ENCODE peak calls at places on chromosomes 4 and X, in six cellular contexts. I, W, F, Q, E and A are unnamed samples.

GRCh38 chr4:176885224-176885623 is 92.5 kb upstream of the VEGFC start:
- DNase-seq in W (no peak), E (no peak), Q (no peak), I (no peak), F (no peak), A (no peak)

GRCh38 chrX:7144126-7144525 is 3.4 kb upstream of the STS start:
- DNase-seq in W (no peak), Q (no peak), I (no peak), E (no peak), F (no peak), A (no peak)

GRCh38 chr4:42411803-42412202 is 14.5 kb downstream of the SHISA3 start:
- DNase-seq in E (no peak), F (no peak), Q (no peak), W (no peak), I (no peak), A (no peak)

GRCh38 chr4:137659431-137659830 is 127.1 kb upstream of the PCDH18 start:
- DNase-seq in Q (no peak), F (no peak), E (no peak), W (no peak), I (no peak), A (no peak)

GRCh38 chrX:133323450-133323849 is 91.8 kb downstream of the GPC4 start:
- DNase-seq in F (no peak), Q (no peak), E (no peak), I (no peak), W (no peak), A (no peak)

GRCh38 chrX:63743596-63743995 is 41.4 kb downstream of the ARHGEF9 start:
- DNase-seq in F (no peak), I (no peak), Q (no peak), W (no peak), E (no peak), A (no peak)

GRCh38 chr4:56544573-56545131 is 39.1 kb downstream of the ARL9 start:
- DNase-seq in F (peak), W (peak), Q (peak), I (peak), E (peak), A (peak)

GRCh38 chr4:16897991-16898827 is at the start of gene LDB2:
- DNase-seq in I (no peak), W (peak), E (no peak), Q (peak), F (no peak), A (no peak)

GRCh38 chr4:118173956-118174355 is 139.7 kb downstream of the NDST3 start:
- DNase-seq in E (no peak), Q (no peak), I (no peak), W (no peak), F (no peak), A (no peak)

GRCh38 chrX:11205796-11206195 is 87.4 kb upstream of the AMELX start:
- DNase-seq in E (no peak), W (no peak), Q (no peak), I (no peak), F (no peak), A (no peak)

GRCh38 chr4:79298027-79298426 is 27.8 kb downstream of the NAA11 start:
- DNase-seq in Q (no peak), E (no peak), W (no peak), F (no peak), I (peak), A (peak)

GRCh38 chr4:101865501-101866062 is 75.1 kb downstream of the BANK1 start:
- DNase-seq in F (no peak), E (no peak), I (peak), W (no peak), Q (no peak), A (no peak)

GRCh38 chr4:184668511-184669114 is 19.1 kb downstream of the PRIMPOL start:
- DNase-seq in Q (no peak), W (no peak), E (no peak), F (no peak), I (no peak), A (no peak)

GRCh38 chr4:8646296-8647093 is 53.9 kb downstream of the CPZ start:
- DNase-seq in F (no peak), W (no peak), I (no peak), Q (no peak), E (no peak), A (no peak)

GRCh38 chrX:140526138-140526537 is 21.3 kb upstream of the SOX3 start:
- DNase-seq in I (no peak), E (no peak), F (no peak), Q (no peak), W (no peak), A (no peak)

GRCh38 chr4:137705171-137705783 is 173.0 kb upstream of the PCDH18 start:
- DNase-seq in W (no peak), F (no peak), I (no peak), Q (no peak), E (peak), A (no peak)

GRCh38 chrX:73577368-73577767 is 14.4 kb downstream of the CHIC1 start:
- DNase-seq in W (no peak), E (no peak), F (no peak), Q (no peak), I (no peak), A (no peak)

GRCh38 chr4:58514299-58514698 is 1404.1 kb upstream of the IGFBP7 start:
- DNase-seq in I (no peak), E (no peak), W (no peak), F (no peak), Q (no peak), A (no peak)

GRCh38 chr4:6162885-6163284 is 37.5 kb downstream of the JAKMIP1 start:
- DNase-seq in W (peak), F (no peak), Q (no peak), I (no peak), E (no peak), A (no peak)

GRCh38 chr4:38860788-38861424 is 4.3 kb upstream of the TLR6 start:
- DNase-seq in I (peak), F (peak), W (peak), E (peak), Q (peak), A (peak)

GRCh38 chr4:16682996-16683395 is 215.4 kb downstream of the LDB2 start:
- DNase-seq in E (no peak), Q (no peak), W (no peak), I (no peak), F (no peak), A (no peak)

GRCh38 chr4:107034982-107035710 is 967 bp downstream of the DKK2 start:
- DNase-seq in E (no peak), Q (no peak), W (peak), I (no peak), F (no peak), A (no peak)

GRCh38 chr4:107035711-107036601 is at the start of gene DKK2:
- DNase-seq in Q (peak), F (no peak), W (peak), E (no peak), I (no peak), A (no peak)

GRCh38 chr4:107036602-107037151 is 564 bp upstream of the DKK2 start:
- DNase-seq in F (no peak), E (no peak), W (peak), I (no peak), Q (no peak), A (no peak)

GRCh38 chr4:107034091-107034698 is 1.9 kb downstream of the DKK2 start:
- DNase-seq in I (peak), E (no peak), Q (peak), W (peak), F (no peak), A (no peak)

GRCh38 chr4:107037188-107037587 is 1.1 kb upstream of the DKK2 start:
- DNase-seq in E (no peak), F (no peak), W (peak), Q (peak), I (no peak), A (no peak)
- TF ChIP-seq GABPA in E (no peak), F (no peak), W (no peak), Q (no peak), I (no peak), A (no peak)

GRCh38 chr4:121168865-121169281 is 4.8 kb upstream of the TNIP3 start:
- DNase-seq in Q (no peak), W (no peak), F (peak), I (no peak), E (no peak), A (no peak)

GRCh38 chr4:121168446-121168845 is 4.3 kb upstream of the TNIP3 start:
- DNase-seq in E (no peak), W (no peak), Q (no peak), I (no peak), F (no peak), A (no peak)

GRCh38 chr4:121165206-121165605 is 1.1 kb upstream of the TNIP3 start:
- DNase-seq in Q (no peak), I (no peak), W (no peak), F (no peak), E (no peak), A (no peak)

DNA sequence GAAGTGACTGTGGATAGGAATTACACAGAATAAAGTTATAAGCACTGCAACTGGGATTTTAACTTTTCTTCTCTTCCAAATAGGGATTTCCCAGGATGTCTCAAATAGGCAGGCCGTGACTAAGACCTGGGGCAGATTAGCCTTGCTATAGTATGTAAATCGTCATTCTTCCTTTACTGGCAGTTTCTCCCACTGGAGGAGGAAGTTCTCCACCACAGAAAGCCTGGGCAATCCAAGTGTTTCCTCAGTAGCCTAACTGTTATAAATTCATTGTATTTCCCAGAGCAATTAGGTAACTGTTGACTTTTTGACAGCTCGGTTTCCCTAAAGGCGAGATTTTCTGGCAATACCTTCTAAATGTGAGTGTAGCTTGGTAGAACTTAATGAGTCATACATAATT is at the start of gene TNIP3:
- DNase-seq in E (no peak), I (no peak), Q (no peak), F (no peak), W (no peak), A (no peak)
- TF ChIP-seq GABPA in E (no peak), I (no peak), Q (no peak), F (no peak), W (no peak), A (no peak)

GRCh38 chr4:107916623-107917022 is 14.7 kb upstream of the CYP2U1 start:
- DNase-seq in E (no peak), F (no peak), W (no peak), I (no peak), Q (no peak), A (no peak)

GRCh38 chr4:107908377-107908776 is 23.0 kb upstream of the CYP2U1 start:
- DNase-seq in Q (no peak), I (no peak), F (no peak), W (no peak), E (no peak), A (no peak)

DNA sequence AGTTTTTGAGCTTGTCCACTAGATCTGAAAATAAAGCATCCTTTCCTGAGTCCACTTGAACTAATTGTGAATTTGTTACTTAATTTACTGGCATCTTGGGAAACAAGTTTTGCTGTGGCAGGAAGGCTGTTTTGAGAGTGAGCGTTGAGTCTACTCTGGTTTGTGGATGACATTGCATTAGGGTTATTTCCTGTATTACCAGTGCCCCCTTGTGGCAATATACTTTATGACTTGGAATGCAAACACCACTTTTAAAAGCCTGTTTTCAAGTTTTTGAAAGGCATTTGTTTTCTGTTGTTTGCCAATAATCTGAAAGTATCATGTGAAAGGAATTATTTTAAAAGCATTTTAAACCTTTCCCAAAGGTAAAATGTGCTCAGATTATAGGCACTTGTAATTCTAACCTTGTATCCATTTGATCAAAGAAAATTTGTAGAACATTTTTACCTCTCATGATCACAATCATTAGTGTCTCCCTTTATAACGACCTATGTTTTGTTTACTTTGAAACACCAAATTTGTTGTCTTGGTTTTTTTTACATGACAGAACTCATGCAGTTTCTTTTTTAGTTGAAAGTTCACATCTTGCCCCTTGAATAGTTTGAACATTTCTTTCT is 18.0 kb upstream of the CYP2U1 start:
- DNase-seq in W (peak), F (no peak), I (peak), Q (no peak), E (peak), A (peak)
- TF ChIP-seq GABPA in W (no peak), F (no peak), I (no peak), Q (no peak), E (no peak), A (no peak)

DNA sequence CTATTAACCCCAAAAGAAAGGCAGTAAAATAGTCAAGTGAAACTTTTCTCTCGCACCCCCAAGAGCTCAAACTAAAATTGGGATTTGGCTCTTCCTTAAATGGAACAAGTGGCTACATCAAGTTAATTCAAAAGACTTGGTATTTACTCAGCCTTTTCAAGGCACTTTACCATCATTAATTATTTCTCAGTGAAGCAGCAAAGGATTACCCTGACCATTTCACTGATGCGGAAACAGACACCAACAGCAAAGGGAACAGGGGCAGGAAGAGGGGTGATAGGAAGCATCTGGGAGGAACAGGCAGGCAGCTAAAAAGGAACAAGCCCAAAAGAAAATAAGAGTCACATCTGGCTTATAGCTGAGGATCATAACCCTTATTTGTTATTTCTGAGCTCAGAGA is 2.7 kb downstream of the SCML2 start:
- DNase-seq in F (no peak), I (no peak), W (no peak), Q (no peak), E (no peak), A (no peak)
- TF ChIP-seq GABPA in F (no peak), I (no peak), W (no peak), Q (no peak), E (no peak), A (no peak)